ENCODE peak calls at places on chromosomes 12 and 14, in six cellular contexts. D, N, U, H, C and X are unnamed samples.

GRCh38 chr12:75881910-75882309 is 149.7 kb downstream of the PHLDA1 start:
- DNase-seq in U (no peak), H (no peak), C (no peak), N (no peak), D (no peak), X (no peak)

GRCh38 chr14:70698288-70698687 is 56.6 kb downstream of the TTC9 start:
- DNase-seq in N (peak), H (no peak), C (peak), U (no peak), D (no peak), X (no peak)

GRCh38 chr14:33602396-33602795 is 348.5 kb downstream of the EGLN3 start:
- DNase-seq in H (no peak), U (no peak), C (no peak), D (no peak), N (no peak), X (no peak)

GRCh38 chr12:130860311-130860710 is 11.6 kb upstream of the RAN start:
- DNase-seq in H (no peak), N (no peak), C (no peak), D (no peak), U (peak), X (no peak)

GRCh38 chr12:89836026-89836425 is 127.4 kb upstream of the ATP2B1 start:
- DNase-seq in U (no peak), C (peak), D (no peak), H (no peak), N (no peak), X (no peak)

GRCh38 chr12:124422142-124422569 is 127.3 kb downstream of the RFLNA start:
- DNase-seq in H (no peak), U (no peak), C (no peak), D (no peak), N (no peak), X (no peak)

GRCh38 chr12:115481141-115481540 is 796.4 kb downstream of the MED13L start:
- DNase-seq in U (no peak), C (no peak), D (no peak), H (no peak), N (no peak), X (no peak)

GRCh38 chr12:119182701-119183493 is 4.2 kb downstream of the HSPB8 start:
- DNase-seq in C (no peak), H (no peak), N (no peak), U (no peak), D (no peak), X (peak)

GRCh38 chr12:46888568-46888967 is 62.8 kb upstream of the SLC38A4 start:
- DNase-seq in D (no peak), C (no peak), N (no peak), H (no peak), U (no peak), X (no peak)

GRCh38 chr14:84453541-84453940 is 1076.4 kb upstream of the FLRT2 start:
- DNase-seq in N (no peak), U (no peak), C (peak), H (no peak), D (no peak), X (no peak)

GRCh38 chr12:72365151-72365550 is 93.0 kb downstream of the TRHDE start:
- DNase-seq in U (no peak), H (no peak), C (peak), N (no peak), D (no peak), X (no peak)

GRCh38 chr12:30811966-30812365 is 57.2 kb upstream of the CAPRIN2 start:
- DNase-seq in D (no peak), U (no peak), C (no peak), N (no peak), H (no peak), X (no peak)

GRCh38 chr14:66575014-66575413 is 67.1 kb downstream of the GPHN start:
- DNase-seq in D (no peak), C (no peak), U (no peak), N (no peak), H (no peak), X (no peak)

GRCh38 chr12:24393105-24393504 is 443.6 kb upstream of the SOX5 start:
- DNase-seq in N (no peak), D (no peak), U (no peak), C (no peak), H (no peak), X (no peak)

GRCh38 chr12:109586385-109587296 is 13.0 kb downstream of the MVK start:
- DNase-seq in D (no peak), N (no peak), H (no peak), C (peak), U (no peak), X (no peak)

GRCh38 chr12:9751204-9752144 is 9.2 kb downstream of the CD69 start:
- DNase-seq in N (no peak), H (no peak), D (no peak), C (peak), U (no peak), X (no peak)

GRCh38 chr12:57904426-57904825 is 36.9 kb upstream of the ATP23 start:
- DNase-seq in N (no peak), D (no peak), C (no peak), U (no peak), H (no peak), X (no peak)

GRCh38 chr12:57151741-57152407 is 4.5 kb upstream of the LRP1-AS start:
- DNase-seq in N (no peak), U (no peak), C (peak), D (no peak), H (no peak), X (no peak)

GRCh38 chr12:53791735-53792326 is 40.1 kb upstream of the CISTR start:
- DNase-seq in D (peak), U (no peak), H (peak), N (no peak), C (no peak), X (no peak)

GRCh38 chr12:82595946-82596345 is 90.8 kb upstream of the TMTC2 start:
- DNase-seq in N (no peak), H (no peak), D (no peak), U (no peak), C (no peak), X (no peak)

GRCh38 chr14:93032301-93032929 is 83.3 kb downstream of the ITPK1 start:
- DNase-seq in C (no peak), D (no peak), H (no peak), U (no peak), N (no peak), X (no peak)

GRCh38 chr14:90726656-90727055 is 89.6 kb downstream of the TTC7B start:
- DNase-seq in N (peak), H (peak), D (no peak), U (no peak), C (peak), X (peak)

GRCh38 chr14:30996892-30997659 is 28.4 kb upstream of the AP4S1 start:
- DNase-seq in N (no peak), C (no peak), D (no peak), H (no peak), U (no peak), X (no peak)

GRCh38 chr12:6535697-6535946 is 1.3 kb downstream of the GAPDH start:
- DNase-seq in D (no peak), N (no peak), U (no peak), H (no peak), C (no peak), X (no peak)

GRCh38 chr12:100986595-100987547 is 192.3 kb downstream of the ANO4 start:
- DNase-seq in N (no peak), U (no peak), C (no peak), H (peak), D (no peak), X (no peak)

GRCh38 chr12:80580254-80580653 is 127.2 kb upstream of the MYF6 start:
- DNase-seq in H (no peak), N (peak), C (peak), D (no peak), U (no peak), X (no peak)

GRCh38 chr14:23800811-23801210 is 152.8 kb upstream of the DHRS4 start:
- DNase-seq in N (no peak), H (no peak), D (no peak), C (no peak), U (no peak), X (no peak)

GRCh38 chr14:54722791-54723432 is 156.0 kb downstream of the SAMD4A start:
- DNase-seq in U (no peak), D (no peak), N (no peak), C (peak), H (no peak), X (no peak)

GRCh38 chr14:105847400-105847799 is 321.0 kb downstream of the TMEM121 start:
- DNase-seq in C (no peak), N (no peak), U (no peak), D (no peak), H (no peak), X (no peak)

GRCh38 chr14:74348735-74349463 is 628 bp downstream of the VRTN start:
- DNase-seq in H (peak), D (no peak), C (no peak), N (no peak), U (no peak), X (no peak)

GRCh38 chr12:91877022-91877421 is 268.6 kb downstream of the BTG1 start:
- DNase-seq in D (peak), C (peak), H (no peak), U (no peak), N (peak), X (no peak)

GRCh38 chr12:129607293-129607692 is 296.5 kb downstream of the TMEM132D start:
- DNase-seq in N (peak), D (no peak), U (no peak), C (peak), H (no peak), X (peak)

GRCh38 chr14:92753250-92753649 is 4.8 kb upstream of the LGMN start:
- DNase-seq in D (no peak), U (no peak), H (no peak), C (no peak), N (no peak), X (no peak)

GRCh38 chr14:100665518-100666032 is 61.1 kb upstream of the DLK1 start:
- DNase-seq in U (no peak), N (no peak), D (no peak), H (no peak), C (peak), X (peak)

GRCh38 chr12:2170376-2170775 is 117.6 kb downstream of the CACNA1C start:
- DNase-seq in H (no peak), U (no peak), D (no peak), N (no peak), C (no peak), X (peak)

GRCh38 chr12:102879144-102879763 is 37.8 kb downstream of the PAH start:
- DNase-seq in N (peak), D (no peak), C (peak), H (peak), U (no peak), X (peak)

GRCh38 chr12:115108129-115109100 is 424.4 kb upstream of the TBX3 start:
- DNase-seq in N (no peak), C (no peak), H (no peak), U (no peak), D (no peak), X (no peak)

GRCh38 chr12:108833355-108833733 is 24.0 kb downstream of the SSH1 start:
- DNase-seq in D (no peak), U (no peak), C (peak), N (peak), H (no peak), X (no peak)